ENCODE peak calls at places on chromosomes 4 and X, in six cellular contexts. X, K, D, M, W and I are unnamed samples.

GRCh38 chr4:2413821-2414610 is 4.4 kb downstream of the ZFYVE28 start:
- DNase-seq in W (no peak), M (peak), X (no peak), K (no peak), D (peak), I (peak)

GRCh38 chrX:82589410-82589809 is 918.7 kb upstream of the POU3F4 start:
- DNase-seq in W (peak), K (no peak), D (no peak), X (no peak), M (no peak), I (no peak)

GRCh38 chrX:1581132-1581531 is 10.3 kb upstream of the AKAP17A start:
- DNase-seq in X (no peak), M (peak), D (no peak), K (peak), W (peak), I (peak)

GRCh38 chr4:41177016-41177415 is 37.3 kb downstream of the APBB2 start:
- DNase-seq in K (peak), M (no peak), W (peak), D (no peak), X (no peak), I (no peak)

GRCh38 chr4:39342731-39343130 is 23.4 kb downstream of the RFC1 start:
- DNase-seq in K (no peak), X (no peak), W (no peak), M (no peak), D (no peak), I (no peak)

GRCh38 chr4:71110499-71110898 is 117.0 kb downstream of the DCK start:
- DNase-seq in X (no peak), D (no peak), W (no peak), M (no peak), K (no peak), I (no peak)

GRCh38 chr4:163901305-163901704 is 406.8 kb downstream of the TMA16 start:
- DNase-seq in M (no peak), D (no peak), X (no peak), K (no peak), W (no peak), I (no peak)

GRCh38 chrX:53729756-53730155 is 43.2 kb upstream of the HUWE1 start:
- DNase-seq in M (no peak), X (no peak), D (no peak), K (no peak), W (no peak), I (no peak)

GRCh38 chr4:123114084-123114914 is 191.9 kb upstream of the NUDT6 start:
- DNase-seq in M (no peak), K (no peak), X (no peak), W (no peak), D (no peak), I (no peak)